ENCODE peak calls at places on chromosomes 5 and 9, in five cellular contexts. V, E, K, O and P are unnamed samples.

GRCh38 chr5:134255418-134256150 is 29.7 kb upstream of the PPP2CA start:
- ATAC-seq in V (peak), K (no peak), O (no peak), E (no peak), P (no peak)

GRCh38 chr5:107505763-107506534 is 164.8 kb downstream of the EFNA5 start:
- ATAC-seq in V (no peak), O (no peak), E (no peak), K (no peak), P (peak)

GRCh38 chr5:173753307-173754168 is 134.6 kb upstream of the CPEB4 start:
- ATAC-seq in K (peak), V (no peak), E (peak), O (no peak), P (no peak)

GRCh38 chr5:56289602-56289987 is 56.5 kb upstream of the ANKRD55 start:
- ATAC-seq in V (no peak), O (no peak), E (no peak), K (no peak), P (no peak)

GRCh38 chr9:76557674-76558073 is 98.7 kb downstream of the GCNT1 start:
- ATAC-seq in O (no peak), K (no peak), V (no peak), E (no peak), P (no peak)

GRCh38 chr9:12702160-12702758 is 9.1 kb downstream of the TYRP1 start:
- ATAC-seq in O (no peak), K (peak), V (peak), E (peak), P (no peak)

GRCh38 chr5:168286386-168286785 is 5.1 kb upstream of the WWC1 start:
- ATAC-seq in K (peak), E (no peak), V (no peak), O (no peak), P (no peak)

GRCh38 chr9:78986446-78986845 is 585.3 kb upstream of the TLE4 start:
- ATAC-seq in V (no peak), E (no peak), K (no peak), O (no peak), P (no peak)

GRCh38 chr9:127846451-127847154 is 7.9 kb downstream of the ENG start:
- ATAC-seq in E (peak), K (no peak), O (no peak), V (no peak), P (no peak)

GRCh38 chr9:108439967-108440366 is 415.8 kb downstream of the ACTL7B start:
- ATAC-seq in E (no peak), O (no peak), K (no peak), V (peak), P (no peak)

GRCh38 chr5:158117467-158118165 is 258.7 kb upstream of the CLINT1 start:
- ATAC-seq in O (no peak), E (no peak), V (peak), K (no peak), P (no peak)

GRCh38 chr5:67581203-67581602 is 384.6 kb upstream of the CD180 start:
- ATAC-seq in V (peak), E (no peak), K (no peak), O (no peak), P (no peak)